ENCODE peak calls at places on chromosomes 1 and 21, in nine cellular contexts. Q, Z, K, H, V, E, P, L and B are unnamed samples.

GRCh38 chr1:18618546-18619466 is 11.8 kb upstream of the PAX7 start:
- DNase-seq in Q (no peak), Z (no peak), K (peak; percentile 59), H (no peak), V (peak; percentile 18), E (no peak), P (peak; percentile 10), L (peak; percentile 29), B (peak; percentile 65)

GRCh38 chr1:32893198-32894018 is 7.1 kb downstream of the HPCA start:
- DNase-seq in Q (no peak), Z (peak; percentile 76), K (peak; percentile 86), H (no peak), V (peak; percentile 15), E (no peak), P (no peak), L (no peak), B (no peak)

GRCh38 chr1:155078496-155079209 is at the start of gene EFNA3:
- DNase-seq in Q (no peak), Z (peak; percentile 88), K (peak; percentile 88), H (peak; percentile 83), V (peak; percentile 10), E (no peak), P (no peak), L (peak; percentile 73), B (no peak)

GRCh38 chr21:36499578-36500471 is 19.9 kb upstream of the CLDN14 start:
- DNase-seq in Q (peak; percentile 31), Z (peak; percentile 34), K (no peak), H (peak; percentile 89), V (peak; percentile 29), E (peak; percentile 51), P (no peak), L (no peak), B (no peak)

GRCh38 chr21:45788635-45789506 is 145.3 kb downstream of the PCBP3 start:
- DNase-seq in Q (no peak), Z (no peak), K (no peak), H (no peak), V (no peak), E (no peak), P (no peak), L (no peak), B (peak; percentile 30)

GRCh38 chr1:11493972-11494655 is 15.2 kb downstream of the DISP3 start:
- DNase-seq in Q (no peak), Z (no peak), K (no peak), H (no peak), V (no peak), E (no peak), P (no peak), L (no peak), B (no peak)

GRCh38 chr1:192225713-192226112 is 67.5 kb downstream of the RGS18 start:
- DNase-seq in Q (no peak), Z (no peak), K (no peak), H (no peak), V (peak; percentile 32), E (no peak), P (no peak), L (no peak), B (no peak)

GRCh38 chr21:45882641-45883040 is 98.9 kb upstream of the COL6A1 start:
- DNase-seq in Q (no peak), Z (no peak), K (no peak), H (peak; percentile 4), V (no peak), E (no peak), P (no peak), L (no peak), B (no peak)

GRCh38 chr1:168512864-168513595 is 30.8 kb downstream of the XCL2 start:
- DNase-seq in Q (no peak), Z (no peak), K (no peak), H (no peak), V (no peak), E (no peak), P (no peak), L (no peak), B (no peak)

GRCh38 chr1:241423541-241424479 is 66.8 kb upstream of the RGS7 start:
- DNase-seq in Q (peak; percentile 51), Z (peak; percentile 6), K (peak; percentile 69), H (no peak), V (peak; percentile 27), E (no peak), P (no peak), L (no peak), B (no peak)

GRCh38 chr1:102550729-102551384 is 554.1 kb upstream of the OLFM3 start:
- DNase-seq in Q (no peak), Z (no peak), K (peak; percentile 53), H (peak; percentile 21), V (no peak), E (no peak), P (no peak), L (peak; percentile 18), B (no peak)

GRCh38 chr1:1757422-1758058 is 20.7 kb downstream of the NADK start:
- DNase-seq in Q (no peak), Z (no peak), K (no peak), H (peak; percentile 36), V (no peak), E (no peak), P (no peak), L (no peak), B (no peak)

GRCh38 chr1:162324391-162324790 is 52.3 kb downstream of the SPATA46 start:
- DNase-seq in Q (no peak), Z (no peak), K (no peak), H (no peak), V (peak; percentile 61), E (no peak), P (no peak), L (no peak), B (no peak)

GRCh38 chr1:162326559-162326958 is 50.1 kb downstream of the SPATA46 start:
- DNase-seq in Q (no peak), Z (no peak), K (no peak), H (no peak), V (no peak), E (no peak), P (no peak), L (no peak), B (no peak)

GRCh38 chr1:162327144-162327790 is 49.4 kb downstream of the SPATA46 start:
- DNase-seq in Q (no peak), Z (no peak), K (no peak), H (no peak), V (no peak), E (no peak), P (no peak), L (no peak), B (no peak)

GRCh38 chr1:162327791-162328165 is 48.9 kb downstream of the SPATA46 start:
- DNase-seq in Q (no peak), Z (no peak), K (no peak), H (no peak), V (no peak), E (no peak), P (no peak), L (no peak), B (no peak)

GRCh38 chr1:162328507-162328906 is 48.1 kb downstream of the SPATA46 start:
- DNase-seq in Q (no peak), Z (no peak), K (no peak), H (no peak), V (no peak), E (no peak), P (no peak), L (no peak), B (no peak)
- H3K4me3 ChIP-seq in Q (no peak overlapping the region), Z (no peak overlapping the region), K (no peak overlapping the region), H (no peak overlapping the region), V (no peak overlapping the region), E (no peak overlapping the region), P (no peak overlapping the region), L (no peak overlapping the region), B (no peak overlapping the region)

DNA sequence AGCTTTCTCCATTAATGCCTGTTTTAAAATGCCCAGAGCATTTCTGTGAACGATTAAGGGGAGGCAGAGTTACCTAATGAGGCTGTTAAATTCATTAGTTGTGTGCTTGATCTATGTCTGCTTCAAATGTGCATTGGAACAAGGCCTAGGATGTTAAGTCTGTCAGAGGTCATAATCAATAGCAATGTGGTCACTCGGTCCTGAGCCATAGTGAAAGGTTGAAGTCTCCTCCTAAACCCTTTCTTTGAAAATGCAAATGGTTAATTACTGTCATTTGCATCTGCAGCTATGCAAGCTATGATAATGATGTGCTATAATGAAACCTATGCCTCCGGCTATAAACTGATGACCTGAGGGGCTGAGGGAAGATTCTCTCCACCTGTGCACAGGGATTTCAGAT is 114.2 kb upstream of the NR5A2 start:
- DNase-seq in Q (no peak), Z (no peak), K (no peak), H (no peak), V (no peak), E (no peak), P (no peak), L (no peak), B (no peak)
- TF ChIP-seq CTCF in Q (no peak), Z (no peak), K (no peak), H (no peak), V (no peak), E (no peak), P (no peak), L (no peak), B (no peak)

GRCh38 chr1:179083031-179083345 is 1.1 kb downstream of the TOR3A start:
- DNase-seq in Q (no peak), Z (no peak), K (no peak), H (no peak), V (peak; percentile 35), E (no peak), P (no peak), L (no peak), B (no peak)

GRCh38 chr1:179082308-179083030 is 599 bp downstream of the TOR3A start:
- DNase-seq in Q (no peak), Z (peak; percentile 26), K (peak; percentile 62), H (peak; percentile 50), V (no peak), E (no peak), P (no peak), L (peak; percentile 36), B (no peak)

GRCh38 chr1:179080866-179081695 is 789 bp upstream of the TOR3A start:
- DNase-seq in Q (no peak), Z (no peak), K (peak; percentile 5), H (no peak), V (no peak), E (no peak), P (no peak), L (no peak), B (no peak)

GRCh38 chr1:179081696-179082307 is at the start of gene TOR3A:
- DNase-seq in Q (no peak), Z (peak; percentile 95), K (peak; percentile 94), H (peak; percentile 96), V (peak; percentile 84), E (peak; percentile 94), P (peak; percentile 62), L (peak; percentile 96), B (peak; percentile 74)

DNA sequence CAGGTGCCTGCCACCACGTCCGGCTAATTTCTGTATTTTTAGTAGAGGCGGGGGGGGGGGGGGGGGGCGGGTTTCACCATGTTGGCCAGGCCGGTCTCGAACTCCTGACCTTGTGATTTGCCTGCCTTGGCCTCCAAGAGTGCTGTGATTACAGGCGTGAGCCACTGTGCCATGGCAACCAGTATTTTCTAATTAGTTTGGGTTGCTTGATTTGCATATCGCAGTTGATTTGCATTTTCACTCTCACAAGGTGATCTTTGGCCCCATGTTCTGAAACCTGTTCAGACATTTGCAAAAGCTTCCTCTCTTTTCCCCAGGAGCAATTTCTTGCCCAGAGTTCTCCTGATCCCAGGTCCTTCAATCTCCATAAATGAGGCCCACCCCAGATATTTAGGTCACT is 1.7 kb downstream of the TOR3A start:
- DNase-seq in Q (no peak), Z (no peak), K (no peak), H (no peak), V (no peak), E (no peak), P (no peak), L (no peak), B (no peak)
- H3K4me3 ChIP-seq in Q (no peak overlapping the region), Z (no peak overlapping the region), K (no peak overlapping the region), H (no peak overlapping the region), V (no peak overlapping the region), E (no peak overlapping the region), P (no peak overlapping the region), L (peak overlapping the region; percentile 79), B (no peak overlapping the region)

GRCh38 chr1:215992620-215993019 is 425.5 kb downstream of the KCTD3 start:
- DNase-seq in Q (no peak), Z (no peak), K (peak; percentile 38), H (no peak), V (no peak), E (no peak), P (no peak), L (no peak), B (no peak)
- TF ChIP-seq CTCF in Q (peak; percentile 47), Z (no peak), K (peak; percentile 53), H (peak; percentile 37), V (peak; percentile 63), E (peak; percentile 19), P (peak; percentile 53), L (peak; percentile 45), B (peak; percentile 61)